ENCODE peak calls at places on chromosomes 11 and 22, in ten cellular contexts. F is Calu3, K is GM06990, N is brain microvascular endothelial cell, Z is stomach, Y is endodermal cell, J is fibroblast of villous mesenchyme, W is AG10803, R is Peyer's patch, A is fibroblast of lung. X is an unnamed sample.

GRCh38 chr11:118933486-118933885 is 7.8 kb upstream of the BCL9L start:
- DNase-seq in F (no peak), K (no peak), N (no peak), Z (peak), Y (no peak), J (no peak), W (no peak), R (no peak), A (no peak), X (no peak)

GRCh38 chr11:91272089-91272488 is 952.5 kb upstream of the FAT3 start:
- DNase-seq in F (no peak), K (no peak), N (no peak), Z (no peak), Y (no peak), J (no peak), W (no peak), R (no peak), A (no peak), X (no peak)

GRCh38 chr11:79436911-79437273 is 3.9 kb downstream of the TENM4 start:
- DNase-seq in F (no peak), K (no peak), N (no peak), Z (no peak), Y (no peak), J (no peak), W (no peak), R (no peak), A (no peak), X (no peak)

GRCh38 chr11:32379714-32380113 is 55.6 kb downstream of the WT1 start:
- DNase-seq in F (no peak), K (no peak), N (no peak), Z (no peak), Y (no peak), J (peak), W (no peak), R (no peak), A (no peak), X (no peak)

GRCh38 chr11:132658696-132659095 is 873.6 kb downstream of the OPCML start:
- DNase-seq in F (no peak), K (no peak), N (no peak), Z (no peak), Y (no peak), J (no peak), W (no peak), R (no peak), A (no peak), X (no peak)

GRCh38 chr11:34653031-34653430 is 32.1 kb downstream of the EHF start:
- DNase-seq in F (no peak), K (no peak), N (no peak), Z (no peak), Y (no peak), J (no peak), W (no peak), R (no peak), A (no peak), X (no peak)

GRCh38 chr11:68707527-68707926 is 23.2 kb downstream of the GAL start:
- DNase-seq in F (no peak), K (no peak), N (no peak), Z (no peak), Y (no peak), J (no peak), W (no peak), R (no peak), A (no peak), X (no peak)

GRCh38 chr11:110587972-110588371 is 124.3 kb downstream of the ARHGAP20 start:
- DNase-seq in F (no peak), K (no peak), N (no peak), Z (no peak), Y (no peak), J (peak), W (no peak), R (no peak), A (peak), X (no peak)

GRCh38 chr22:24938741-24939341 is 7.7 kb downstream of the LHFPL7 start:
- DNase-seq in F (peak), K (no peak), N (no peak), Z (no peak), Y (peak), J (peak), W (peak), R (no peak), A (peak), X (peak)

GRCh38 chr11:122261546-122261945 is 145.5 kb upstream of the BLID start:
- DNase-seq in F (no peak), K (no peak), N (no peak), Z (no peak), Y (no peak), J (peak), W (no peak), R (no peak), A (no peak), X (peak)

GRCh38 chr11:12811861-12812260 is 137.6 kb downstream of the TEAD1 start:
- DNase-seq in F (no peak), K (no peak), N (no peak), Z (no peak), Y (no peak), J (no peak), W (no peak), R (no peak), A (no peak), X (no peak)

GRCh38 chr22:29205598-29206371 is at the start of gene EMID1:
- DNase-seq in F (peak), K (peak), N (no peak), Z (peak), Y (peak), J (peak), W (no peak), R (no peak), A (no peak), X (no peak)

GRCh38 chr22:37485714-37486223 is 415 bp downstream of the MFNG start:
- DNase-seq in F (no peak), K (peak), N (no peak), Z (no peak), Y (no peak), J (no peak), W (no peak), R (peak), A (no peak), X (no peak)

GRCh38 chr22:25567305-25567704 is 2.8 kb downstream of the GRK3 start:
- DNase-seq in F (no peak), K (peak), N (no peak), Z (no peak), Y (no peak), J (no peak), W (no peak), R (no peak), A (no peak), X (no peak)

GRCh38 chr11:27464155-27464759 is 8.3 kb downstream of the LGR4 start:
- DNase-seq in F (peak), K (no peak), N (no peak), Z (no peak), Y (no peak), J (no peak), W (no peak), R (no peak), A (no peak), X (peak)

GRCh38 chr11:8087185-8087584 is 6.2 kb downstream of the TUB start:
- DNase-seq in F (no peak), K (no peak), N (no peak), Z (no peak), Y (peak), J (no peak), W (no peak), R (no peak), A (no peak), X (no peak)

DNA sequence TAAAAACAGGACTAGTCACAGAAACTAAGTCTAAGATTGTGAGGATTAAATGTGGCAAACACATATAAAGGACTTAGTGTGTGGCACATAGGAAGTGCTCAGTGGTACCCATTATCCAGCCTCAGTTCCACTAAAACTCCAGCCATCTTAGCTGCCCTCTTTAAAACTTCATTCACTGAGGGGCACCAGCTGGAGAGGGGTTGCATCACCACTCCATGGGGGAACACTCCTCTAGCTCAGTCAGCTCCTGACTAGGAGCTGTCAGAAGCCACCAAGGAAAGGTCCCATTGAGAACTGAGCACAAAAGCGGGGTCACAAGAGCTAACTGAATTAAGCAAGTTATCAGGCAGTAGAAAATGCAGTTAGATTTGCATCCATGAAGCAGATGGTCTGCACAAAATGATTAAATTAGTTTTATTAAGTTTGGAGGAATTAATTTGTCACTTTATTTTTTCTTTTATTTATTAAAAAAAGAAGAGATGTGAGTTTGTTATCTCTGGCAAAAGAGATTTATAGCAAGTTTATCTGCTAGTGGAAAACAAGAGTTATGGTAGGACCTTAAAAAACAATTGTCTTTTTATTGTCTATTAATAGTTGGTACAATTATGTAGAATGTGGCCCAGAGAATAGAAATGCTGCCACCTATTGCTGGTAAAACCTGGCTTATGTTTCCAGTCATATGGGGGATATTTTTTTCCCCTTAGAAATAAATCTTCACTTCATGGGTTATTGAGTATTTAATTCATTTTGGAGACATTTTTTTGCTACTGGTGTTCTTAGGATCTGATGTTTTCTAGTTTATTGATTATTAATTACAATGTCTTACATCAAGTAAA is 95.7 kb downstream of the NAV2 start:
- DNase-seq in F (no peak), K (no peak), N (no peak), Z (no peak), Y (no peak), J (no peak), W (no peak), R (no peak), A (no peak), X (no peak)
- TF ChIP-seq CTCF in F (no peak), K (peak), N (no peak), Z (no peak), Y (peak), J (peak), W (peak), R (peak), A (peak), X (peak)

DNA sequence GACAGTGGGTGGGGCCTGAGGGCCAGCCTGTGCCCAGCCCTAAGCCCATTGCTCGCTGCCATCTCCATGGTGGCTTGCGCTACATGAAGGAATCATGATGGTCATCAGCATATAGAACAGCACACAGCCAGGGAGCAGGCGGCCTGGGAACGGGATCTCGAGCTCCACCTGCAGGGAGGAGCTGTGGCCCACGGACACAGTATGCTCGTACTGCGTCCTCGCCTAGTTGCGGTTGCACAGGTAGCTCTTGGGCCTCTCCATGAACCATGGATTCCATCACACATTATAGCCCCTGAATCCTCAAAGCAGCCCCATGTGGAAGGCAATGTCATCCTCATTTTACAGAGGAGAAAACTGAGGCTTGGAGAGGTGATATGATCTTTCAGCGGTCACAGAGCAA is 15.1 kb downstream of the SEC14L4 start:
- DNase-seq in F (no peak), K (no peak), N (no peak), Z (no peak), Y (peak), J (no peak), W (no peak), R (no peak), A (no peak), X (no peak)
- TF ChIP-seq CTCF in F (no peak), K (peak), N (peak), Z (no peak), Y (peak), J (no peak), W (peak), R (peak), A (peak), X (peak)

DNA sequence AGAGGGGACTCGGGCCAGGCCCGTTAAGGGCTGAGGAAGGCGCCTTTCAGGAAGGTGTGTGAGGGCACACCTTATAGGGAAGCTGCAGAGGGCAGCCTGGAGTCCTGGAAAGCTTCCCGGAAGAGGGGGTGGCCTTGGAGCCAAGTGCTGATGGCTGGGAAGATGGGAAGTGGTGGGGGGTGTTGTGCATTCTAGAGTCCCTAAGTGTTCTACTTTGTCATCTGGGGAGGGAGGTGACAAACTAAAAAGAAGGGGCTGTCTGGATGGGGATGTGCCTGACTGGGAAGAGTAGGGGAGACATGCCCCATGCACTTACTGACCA is 6.8 kb downstream of the ZDHHC8 start:
- DNase-seq in F (no peak), K (no peak), N (no peak), Z (no peak), Y (no peak), J (no peak), W (no peak), R (no peak), A (no peak), X (no peak)
- TF ChIP-seq CTCF in F (no peak), K (no peak), N (no peak), Z (no peak), Y (no peak), J (no peak), W (no peak), R (no peak), A (no peak), X (no peak)

GRCh38 chr11:116589402-116589801 is 183.4 kb downstream of the BUD13 start:
- DNase-seq in F (no peak), K (no peak), N (no peak), Z (no peak), Y (no peak), J (no peak), W (no peak), R (no peak), A (no peak), X (no peak)
- TF ChIP-seq CTCF in F (no peak), K (no peak), N (no peak), Z (no peak), Y (peak), J (no peak), W (no peak), R (no peak), A (no peak), X (no peak)

DNA sequence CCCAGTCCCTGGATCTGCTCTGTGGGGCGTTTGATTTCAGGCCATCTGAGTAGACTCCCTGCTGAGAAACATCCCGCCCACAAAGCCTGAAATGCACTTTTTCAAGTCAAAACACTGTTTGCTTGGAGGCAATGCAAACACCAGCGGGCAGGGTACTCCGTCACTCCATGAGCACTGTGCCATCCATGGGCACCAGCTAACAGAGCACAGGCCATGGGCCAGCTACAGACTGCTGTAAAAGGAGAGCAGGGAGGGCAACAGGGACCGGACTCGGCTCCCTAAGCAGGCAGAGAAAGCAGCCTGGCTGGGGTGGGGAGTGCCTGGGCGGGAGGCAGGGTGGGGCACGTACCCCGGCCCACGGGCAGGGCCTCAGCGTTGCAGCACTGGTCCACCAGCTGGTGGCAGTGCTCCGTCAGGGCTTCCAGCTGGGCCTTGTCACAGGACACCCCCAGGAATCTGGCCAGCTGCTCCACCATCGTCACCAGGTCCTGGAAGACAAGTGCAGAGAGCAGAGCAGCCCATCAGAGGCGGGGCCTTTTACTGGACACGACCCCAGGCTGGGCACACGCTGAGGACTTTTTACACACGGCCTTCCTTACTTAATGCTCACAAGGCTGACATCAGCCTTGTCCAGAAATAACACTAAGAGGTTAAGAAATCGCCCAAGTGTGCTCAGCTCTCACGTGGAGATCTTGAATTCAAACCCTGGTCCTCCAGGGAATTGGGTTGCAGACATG is 16.8 kb upstream of the EFCAB6 start:
- DNase-seq in F (no peak), K (no peak), N (peak), Z (no peak), Y (peak), J (peak), W (peak), R (no peak), A (peak), X (no peak)
- TF ChIP-seq CTCF in F (no peak), K (peak), N (peak), Z (no peak), Y (peak), J (no peak), W (peak), R (no peak), A (peak), X (peak)

DNA sequence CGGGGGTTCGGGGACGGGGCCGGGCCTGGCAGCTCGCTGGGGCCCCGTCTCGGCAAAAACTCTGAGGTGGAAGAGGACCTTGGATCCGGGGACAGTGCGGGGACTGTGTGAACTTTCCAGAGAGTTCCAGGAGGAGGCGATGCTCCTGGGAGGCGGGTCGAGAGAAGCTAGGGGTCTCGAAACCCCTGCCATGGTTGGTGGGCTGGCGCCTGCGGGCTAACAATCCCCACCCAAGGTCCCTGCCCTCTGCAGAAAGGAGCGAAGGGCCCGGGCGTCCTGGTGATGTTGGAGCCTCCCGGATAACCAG is 4.7 kb upstream of the GRK2 start:
- DNase-seq in F (no peak), K (no peak), N (no peak), Z (no peak), Y (no peak), J (no peak), W (no peak), R (no peak), A (no peak), X (no peak)
- TF ChIP-seq CTCF in F (no peak), K (no peak), N (peak), Z (no peak), Y (peak), J (no peak), W (peak), R (no peak), A (peak), X (peak)

DNA sequence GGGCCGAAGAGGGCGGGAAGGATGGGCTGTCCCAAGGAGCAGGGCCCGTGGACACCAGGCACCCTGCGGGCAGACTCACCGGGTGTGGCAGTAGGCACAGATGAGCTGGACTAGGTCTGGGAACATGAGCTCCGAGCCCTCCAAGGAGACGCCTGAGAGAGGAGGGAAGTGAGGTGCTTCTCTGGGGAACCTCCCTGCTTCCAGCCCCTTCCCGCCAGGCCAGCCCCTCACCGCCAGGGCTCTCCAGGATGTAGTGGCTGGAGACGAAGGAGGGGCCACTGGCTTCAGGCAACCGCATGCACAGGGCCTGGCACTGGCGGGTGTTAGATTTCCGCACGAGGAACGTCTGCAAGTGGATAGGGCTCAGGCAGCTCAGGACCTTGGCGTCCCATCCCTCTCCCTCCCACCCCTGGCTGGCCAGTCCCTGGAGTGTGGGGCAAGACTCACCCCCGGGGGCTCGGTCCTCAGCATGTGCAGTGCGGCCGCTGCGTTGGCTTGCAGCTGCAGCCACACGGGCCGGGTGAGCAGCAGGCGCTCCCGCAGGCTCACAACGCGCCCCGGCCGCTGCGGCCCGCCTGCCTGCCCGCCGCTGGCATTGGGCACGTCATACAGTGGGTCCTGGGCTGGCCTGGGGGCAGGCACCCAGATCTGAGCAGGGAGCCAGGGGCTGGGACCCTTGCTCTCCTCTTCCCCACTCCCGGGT is 552 bp downstream of the RIN1 start:
- DNase-seq in F (peak), K (no peak), N (peak), Z (no peak), Y (peak), J (peak), W (peak), R (no peak), A (peak), X (peak)
- TF ChIP-seq CTCF in F (no peak), K (no peak), N (peak), Z (no peak), Y (no peak), J (peak), W (no peak), R (no peak), A (no peak), X (no peak)

DNA sequence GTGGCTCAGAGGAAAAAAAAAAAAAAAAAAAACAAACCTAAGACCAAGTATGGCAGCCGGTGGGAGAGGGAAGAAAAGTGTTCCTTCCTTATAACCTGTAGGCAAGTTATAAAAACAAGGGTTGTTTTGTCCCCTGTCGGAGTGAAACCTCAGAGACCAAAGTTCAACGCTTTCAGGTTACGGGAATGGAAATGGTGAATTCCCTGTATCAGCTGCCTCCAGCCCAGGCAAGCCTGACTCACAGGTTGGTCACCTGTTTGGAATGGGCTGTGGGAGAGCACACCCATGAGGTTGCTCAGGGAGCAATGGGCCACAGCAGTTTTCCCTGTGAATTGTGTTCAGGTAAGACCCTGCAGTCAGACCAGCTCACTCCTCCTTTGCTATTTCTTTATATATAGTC is 138.9 kb downstream of the ETS1 start:
- DNase-seq in F (peak), K (no peak), N (peak), Z (peak), Y (peak), J (no peak), W (no peak), R (no peak), A (no peak), X (peak)
- TF ChIP-seq CTCF in F (no peak), K (no peak), N (peak), Z (no peak), Y (peak), J (no peak), W (no peak), R (peak), A (no peak), X (no peak)

GRCh38 chr22:22461111-22461510 is 47.4 kb downstream of the ZNF280B start:
- DNase-seq in F (no peak), K (no peak), N (no peak), Z (no peak), Y (no peak), J (no peak), W (no peak), R (no peak), A (no peak), X (no peak)
- TF ChIP-seq CTCF in F (no peak), K (no peak), N (no peak), Z (no peak), Y (no peak), J (no peak), W (no peak), R (no peak), A (no peak), X (no peak)